ENCODE peak calls at places on chromosomes 7 and 10, in ten cellular contexts. J, L, Q, T, R, H, K, O, Z and A are unnamed samples.

GRCh38 chr7:142153400-142153799 is 41.9 kb downstream of the MGAM2 start:
- DNase-seq in J (no peak), L (peak; percentile 28), Q (no peak), T (no peak), R (peak; percentile 56), H (no peak), K (no peak), O (peak; percentile 13), Z (no peak), A (peak; percentile 31)

GRCh38 chr10:34190594-34190993 is 624.5 kb downstream of the PARD3 start:
- DNase-seq in J (peak; percentile 63), L (no peak), Q (no peak), T (no peak), R (no peak), H (no peak), K (no peak), O (no peak), Z (no peak), A (no peak)

GRCh38 chr7:143304938-143305337 is 11.0 kb upstream of the CLCN1 start:
- DNase-seq in J (no peak), L (no peak), Q (no peak), T (no peak), R (no peak), H (no peak), K (no peak), O (no peak), Z (no peak), A (no peak)

GRCh38 chr7:154777489-154777888 is 225.4 kb downstream of the PAXIP1 start:
- DNase-seq in J (no peak), L (no peak), Q (no peak), T (no peak), R (no peak), H (no peak), K (no peak), O (no peak), Z (no peak), A (no peak)

GRCh38 chr7:86667732-86668131 is 24.0 kb downstream of the GRM3 start:
- DNase-seq in J (no peak), L (peak; percentile 78), Q (no peak), T (no peak), R (no peak), H (no peak), K (no peak), O (no peak), Z (no peak), A (no peak)

GRCh38 chr7:74452748-74453320 is 872 bp upstream of the GTF2IRD1 start:
- DNase-seq in J (no peak), L (no peak), Q (no peak), T (no peak), R (no peak), H (peak; percentile 71), K (no peak), O (peak; percentile 53), Z (no peak), A (no peak)

GRCh38 chr7:125695631-125696030 is 766.0 kb upstream of the POT1 start:
- DNase-seq in J (no peak), L (no peak), Q (no peak), T (no peak), R (no peak), H (no peak), K (no peak), O (no peak), Z (no peak), A (no peak)

GRCh38 chr10:70493660-70494234 is 15.2 kb downstream of the PALD1 start:
- DNase-seq in J (no peak), L (no peak), Q (no peak), T (peak; percentile 63), R (peak; percentile 64), H (no peak), K (no peak), O (no peak), Z (no peak), A (peak; percentile 32)

GRCh38 chr7:41716691-41717090 is 13.8 kb upstream of the INHBA start:
- DNase-seq in J (no peak), L (no peak), Q (no peak), T (no peak), R (no peak), H (no peak), K (no peak), O (no peak), Z (no peak), A (no peak)

GRCh38 chr7:51102828-51103227 is 213.8 kb downstream of the COBL start:
- DNase-seq in J (no peak), L (no peak), Q (no peak), T (no peak), R (no peak), H (no peak), K (no peak), O (no peak), Z (no peak), A (no peak)

GRCh38 chr7:21071570-21071969 is 284.9 kb upstream of the SP8 start:
- DNase-seq in J (no peak), L (no peak), Q (no peak), T (no peak), R (no peak), H (no peak), K (no peak), O (no peak), Z (no peak), A (no peak)

GRCh38 chr10:48737866-48738265 is 53.2 kb downstream of the WDFY4 start:
- DNase-seq in J (no peak), L (no peak), Q (no peak), T (no peak), R (no peak), H (no peak), K (no peak), O (no peak), Z (no peak), A (no peak)

GRCh38 chr10:32877915-32878314 is 80.1 kb downstream of the ITGB1 start:
- DNase-seq in J (no peak), L (no peak), Q (no peak), T (no peak), R (no peak), H (no peak), K (no peak), O (no peak), Z (no peak), A (no peak)

GRCh38 chr10:27464993-27465392 is 39.1 kb upstream of the RAB18 start:
- DNase-seq in J (no peak), L (no peak), Q (no peak), T (peak; percentile 29), R (peak; percentile 98), H (no peak), K (no peak), O (no peak), Z (no peak), A (peak; percentile 86)

GRCh38 chr7:12984117-12984516 is 296.7 kb downstream of the ARL4A start:
- DNase-seq in J (no peak), L (no peak), Q (no peak), T (no peak), R (no peak), H (no peak), K (no peak), O (no peak), Z (no peak), A (no peak)

GRCh38 chr7:61576-62360 is 130.6 kb upstream of the FAM20C start:
- DNase-seq in J (no peak), L (no peak), Q (no peak), T (no peak), R (no peak), H (no peak), K (no peak), O (no peak), Z (no peak), A (no peak)

GRCh38 chr7:17441557-17441956 is 143.1 kb downstream of the AHR start:
- DNase-seq in J (no peak), L (no peak), Q (no peak), T (no peak), R (no peak), H (no peak), K (no peak), O (no peak), Z (no peak), A (no peak)

GRCh38 chr10:17428616-17429097 is 25.7 kb downstream of the ST8SIA6 start:
- DNase-seq in J (no peak), L (no peak), Q (peak; percentile 45), T (peak; percentile 9), R (peak; percentile 62), H (peak; percentile 60), K (no peak), O (no peak), Z (no peak), A (no peak)

GRCh38 chr10:75283150-75284096 is 47.7 kb upstream of the COMTD1 start:
- DNase-seq in J (peak; percentile 55), L (peak; percentile 35), Q (no peak), T (no peak), R (no peak), H (no peak), K (no peak), O (peak; percentile 69), Z (peak; percentile 81), A (no peak)

GRCh38 chr7:150453186-150453585 is 2.8 kb downstream of the GIMAP8 start:
- DNase-seq in J (no peak), L (no peak), Q (no peak), T (no peak), R (no peak), H (no peak), K (no peak), O (no peak), Z (no peak), A (no peak)

GRCh38 chr10:24556746-24557742 is 166.6 kb downstream of the ARHGAP21 start:
- DNase-seq in J (peak; percentile 85), L (no peak), Q (no peak), T (no peak), R (peak; percentile 41), H (no peak), K (no peak), O (peak; percentile 69), Z (peak; percentile 25), A (peak; percentile 68)

GRCh38 chr7:47534322-47535032 is 47.4 kb downstream of the TNS3 start:
- DNase-seq in J (no peak), L (peak; percentile 23), Q (no peak), T (no peak), R (no peak), H (no peak), K (no peak), O (no peak), Z (no peak), A (no peak)

GRCh38 chr7:44631458-44632115 is 25.2 kb downstream of the OGDH start:
- DNase-seq in J (no peak), L (no peak), Q (no peak), T (no peak), R (peak; percentile 55), H (no peak), K (no peak), O (no peak), Z (no peak), A (no peak)